ENCODE peak calls at places on chromosomes 6 and 20, in five cellular contexts. G is spleen, E is A673, B is K562, H is bronchial epithelial cell. Y is an unnamed sample.

GRCh38 chr6:33456156-33456555 is 1.8 kb downstream of the ZBTB9 start:
- DNase-seq in G (no peak), E (no peak), B (no peak), H (no peak), Y (no peak)

GRCh38 chr20:1964061-1964460 is 29.8 kb downstream of the PDYN start:
- DNase-seq in G (no peak), E (no peak), B (no peak), H (no peak), Y (no peak)

GRCh38 chr6:50821431-50822077 is 2.9 kb downstream of the TFAP2B start:
- DNase-seq in G (no peak), E (peak; percentile 38), B (no peak), H (no peak), Y (peak; percentile 74)

GRCh38 chr20:51688600-51688999 is 79.6 kb downstream of the ATP9A start:
- DNase-seq in G (peak; percentile 12), E (no peak), B (no peak), H (no peak), Y (no peak)

GRCh38 chr6:50817638-50817950 is 1.1 kb upstream of the TFAP2B start:
- DNase-seq in G (no peak), E (no peak), B (no peak), H (no peak), Y (no peak)

GRCh38 chr6:31898200-31899011 is 908 bp upstream of the EHMT2 start:
- DNase-seq in G (peak; percentile 80), E (peak; percentile 57), B (no peak), H (peak; percentile 79), Y (no peak)

GRCh38 chr6:30700340-30700739 is 9.6 kb upstream of the NRM start:
- DNase-seq in G (no peak), E (no peak), B (no peak), H (peak; percentile 44), Y (no peak)

GRCh38 chr20:56447227-56447626 is 21.2 kb upstream of the RTF2 start:
- DNase-seq in G (no peak), E (no peak), B (no peak), H (no peak), Y (no peak)

GRCh38 chr20:63114006-63114692 is 101.8 kb downstream of the YTHDF1 start:
- DNase-seq in G (peak; percentile 53), E (no peak), B (no peak), H (no peak), Y (peak; percentile 6)

GRCh38 chr6:75504902-75505233 is 11.3 kb upstream of the FILIP1 start:
- DNase-seq in G (no peak), E (peak; percentile 38), B (no peak), H (no peak), Y (no peak)

GRCh38 chr20:58677205-58677604 is 15.4 kb upstream of the NPEPL1 start:
- DNase-seq in G (no peak), E (no peak), B (no peak), H (no peak), Y (no peak)

GRCh38 chr20:34164569-34164968 is 52.5 kb upstream of the EIF2S2 start:
- DNase-seq in G (no peak), E (no peak), B (no peak), H (no peak), Y (no peak)

GRCh38 chr6:153059757-153060156 is 57.2 kb upstream of the MTRF1L start:
- DNase-seq in G (no peak), E (no peak), B (no peak), H (no peak), Y (no peak)

GRCh38 chr20:32569380-32570305 is 15.5 kb downstream of the NOL4L start:
- DNase-seq in G (no peak), E (no peak), B (no peak), H (no peak), Y (no peak)

GRCh38 chr6:20706293-20707165 is 172.3 kb downstream of the CDKAL1 start:
- DNase-seq in G (no peak), E (peak; percentile 74), B (no peak), H (peak; percentile 75), Y (no peak)

GRCh38 chr20:63626424-63627128 is at the start of gene GMEB2:
- DNase-seq in G (peak; percentile 95), E (peak; percentile 83), B (peak; percentile 87), H (peak; percentile 7), Y (peak; percentile 82)

GRCh38 chr6:29589423-29590048 is 4.6 kb downstream of the OR2H2 start:
- DNase-seq in G (no peak), E (peak; percentile 62), B (peak; percentile 74), H (peak; percentile 46), Y (peak; percentile 39)

GRCh38 chr6:31765910-31766794 is 3.7 kb downstream of the SAPCD1 start:
- DNase-seq in G (peak; percentile 72), E (no peak), B (no peak), H (no peak), Y (peak; percentile 66)

GRCh38 chr6:124795879-124796838 is 166.1 kb upstream of the RNF217 start:
- DNase-seq in G (no peak), E (peak; percentile 74), B (peak; percentile 32), H (peak; percentile 11), Y (no peak)

GRCh38 chr6:119247504-119247903 is 102.1 kb downstream of the MAN1A1 start:
- DNase-seq in G (no peak), E (no peak), B (no peak), H (no peak), Y (no peak)

GRCh38 chr6:39239527-39240154 is 10.4 kb upstream of the KCNK5 start:
- DNase-seq in G (peak; percentile 39), E (no peak), B (no peak), H (no peak), Y (no peak)

GRCh38 chr20:8388707-8389106 is 256.6 kb downstream of the PLCB1 start:
- DNase-seq in G (no peak), E (no peak), B (no peak), H (no peak), Y (no peak)

GRCh38 chr20:63011798-63012197 is 5.0 kb upstream of the BHLHE23 start:
- DNase-seq in G (no peak), E (peak; percentile 26), B (no peak), H (no peak), Y (no peak)

GRCh38 chr6:150905769-150906168 is 40.3 kb downstream of the MTHFD1L start:
- DNase-seq in G (no peak), E (no peak), B (peak; percentile 60), H (no peak), Y (no peak)

GRCh38 chr20:23624307-23624706 is 13.4 kb downstream of the CST3 start:
- DNase-seq in G (no peak), E (no peak), B (no peak), H (no peak), Y (no peak)

GRCh38 chr6:166258854-166259276 is 49.3 kb downstream of the PRR18 start:
- DNase-seq in G (peak; percentile 89), E (no peak), B (no peak), H (no peak), Y (no peak)

GRCh38 chr20:50029697-50030428 is 47.1 kb downstream of the SNAI1 start:
- DNase-seq in G (no peak), E (no peak), B (peak; percentile 81), H (peak; percentile 37), Y (no peak)

GRCh38 chr6:88141641-88142298 is 24.4 kb downstream of the CNR1 start:
- DNase-seq in G (peak; percentile 82), E (no peak), B (no peak), H (no peak), Y (no peak)

GRCh38 chr6:45969883-45970282 is 45.8 kb downstream of the CLIC5 start:
- DNase-seq in G (no peak), E (no peak), B (no peak), H (no peak), Y (no peak)

GRCh38 chr20:11807070-11807741 is 110.5 kb upstream of the BTBD3 start:
- DNase-seq in G (no peak), E (no peak), B (no peak), H (peak; percentile 69), Y (no peak)

DNA sequence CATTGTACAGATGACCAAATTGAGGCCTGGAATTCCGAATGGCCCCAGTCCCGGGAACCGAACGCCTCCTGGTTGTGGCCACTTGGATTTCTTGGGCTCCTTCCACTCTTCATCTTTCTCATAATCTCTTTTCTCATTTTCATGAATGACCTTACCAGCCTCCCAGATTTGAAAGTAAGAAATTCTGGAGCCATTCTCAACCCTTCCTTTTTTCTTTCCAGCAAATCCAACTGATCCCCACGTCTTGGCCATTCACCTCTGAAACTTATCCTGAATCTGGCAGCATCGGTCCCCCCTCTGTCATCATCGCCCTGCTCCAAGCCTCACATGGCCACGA is 5.9 kb upstream of the SLC12A5 start:
- DNase-seq in G (no peak), E (no peak), B (no peak), H (no peak), Y (no peak)
- TF ChIP-seq CTCF in G (no peak), E (no peak), B (no peak), H (no peak), Y (no peak)

DNA sequence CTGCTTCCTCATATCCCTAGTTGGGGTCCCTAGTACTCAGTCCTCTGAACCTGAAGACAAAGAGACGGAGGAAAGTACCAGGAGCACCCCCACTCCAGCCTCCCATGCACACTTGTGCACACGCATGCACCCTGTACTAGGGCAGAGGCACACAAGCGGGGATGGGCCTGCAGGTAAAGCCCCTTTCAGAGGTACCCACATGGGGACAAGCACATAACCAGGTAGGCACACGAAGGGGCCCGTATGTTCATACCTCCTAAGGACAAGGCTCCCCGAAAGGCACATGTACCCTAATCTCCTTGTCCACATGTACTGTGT is 1.1 kb downstream of the TMEM151B start:
- DNase-seq in G (peak; percentile 51), E (no peak), B (no peak), H (no peak), Y (no peak)
- H3K4me3 ChIP-seq in G (no peak overlapping the region), E (peak overlapping the region; percentile 53), B (no peak overlapping the region), H (no peak overlapping the region), Y (peak overlapping the region; percentile 34)

DNA sequence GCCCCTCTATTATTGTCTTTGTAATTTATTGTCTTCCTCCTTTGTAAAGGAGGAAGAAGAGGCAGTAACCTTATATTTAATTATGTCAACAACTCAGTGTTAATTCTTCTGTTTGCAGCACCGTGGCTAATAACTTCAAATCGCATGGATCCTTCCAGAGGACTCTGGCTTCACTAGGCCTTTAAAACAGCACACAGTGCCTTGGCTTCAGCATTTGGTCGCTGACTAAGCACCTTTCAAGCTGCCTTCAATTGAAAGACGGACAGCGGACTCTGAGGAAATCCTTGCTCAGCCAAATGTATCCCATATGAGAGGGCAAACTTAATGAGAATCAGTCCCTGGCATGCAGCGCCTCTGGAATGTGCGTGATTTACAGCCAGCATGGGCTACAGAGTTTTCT is 64.2 kb downstream of the SGK1 start:
- DNase-seq in G (no peak), E (peak; percentile 63), B (no peak), H (no peak), Y (no peak)
- H3K36me3 ChIP-seq in G (no peaks in the 10 kb centered on the region), E (no peaks in the 10 kb centered on the region), B (no peaks in the 10 kb centered on the region), H (no peaks in the 10 kb centered on the region), Y (no peaks in the 10 kb centered on the region)

GRCh38 chr6:108565893-108566292 is 5.2 kb downstream of the FOXO3 start:
- DNase-seq in G (no peak), E (no peak), B (no peak), H (no peak), Y (no peak)
- TF ChIP-seq CTCF in G (no peak), E (no peak), B (peak; percentile 41), H (no peak), Y (no peak)

Y was measured in BE2C.